ENCODE peak calls at places on chromosomes 13 and 19, in six cellular contexts. I, W, B, G, Y and F are unnamed samples.

GRCh38 chr19:43639507-43640423 is at the start of gene CADM4:
- DNase-seq in I (no peak), W (no peak), B (peak), G (no peak), Y (peak), F (peak)

GRCh38 chr13:34942732-34943674 is 933 bp downstream of the NBEA start:
- DNase-seq in I (peak), W (peak), B (peak), G (no peak), Y (peak), F (no peak)

GRCh38 chr13:49608932-49609331 is 19.4 kb upstream of the ARL11 start:
- DNase-seq in I (no peak), W (no peak), B (no peak), G (no peak), Y (no peak), F (no peak)

GRCh38 chr19:54458648-54459281 is 4.8 kb downstream of the LENG9 start:
- DNase-seq in I (no peak), W (no peak), B (no peak), G (no peak), Y (no peak), F (no peak)

GRCh38 chr13:50829226-50829625 is 14.3 kb downstream of the DLEU7 start:
- DNase-seq in I (no peak), W (no peak), B (no peak), G (no peak), Y (no peak), F (no peak)

GRCh38 chr19:35008891-35009341 is 8.8 kb downstream of the GRAMD1A start:
- DNase-seq in I (no peak), W (no peak), B (no peak), G (no peak), Y (no peak), F (no peak)

GRCh38 chr19:55672418-55672817 is 2.6 kb upstream of the EPN1 start:
- DNase-seq in I (no peak), W (no peak), B (no peak), G (no peak), Y (no peak), F (peak)

GRCh38 chr13:97141564-97142005 is 80.5 kb upstream of the MBNL2 start:
- DNase-seq in I (peak), W (peak), B (peak), G (peak), Y (no peak), F (peak)

GRCh38 chr13:28037399-28037798 is 48.9 kb upstream of the URAD start:
- DNase-seq in I (no peak), W (no peak), B (no peak), G (no peak), Y (no peak), F (no peak)

GRCh38 chr13:73337511-73337910 is 278.7 kb downstream of the KLF5 start:
- DNase-seq in I (no peak), W (no peak), B (no peak), G (no peak), Y (no peak), F (no peak)

GRCh38 chr13:32314271-32314967 is 744 bp downstream of the ZAR1L start:
- DNase-seq in I (no peak), W (no peak), B (no peak), G (no peak), Y (no peak), F (no peak)

GRCh38 chr19:17037966-17038500 is 11.4 kb upstream of the CPAMD8 start:
- DNase-seq in I (no peak), W (no peak), B (no peak), G (no peak), Y (no peak), F (no peak)

GRCh38 chr13:39509616-39510015 is 93.4 kb downstream of the LHFPL6 start:
- DNase-seq in I (no peak), W (no peak), B (no peak), G (no peak), Y (no peak), F (no peak)

GRCh38 chr19:23075031-23075733 is 41.6 kb upstream of the ZNF730 start:
- DNase-seq in I (no peak), W (peak), B (peak), G (no peak), Y (peak), F (peak)

GRCh38 chr19:1941146-1942077 is at the start of gene CSNK1G2:
- DNase-seq in I (no peak), W (no peak), B (no peak), G (no peak), Y (no peak), F (peak)

GRCh38 chr13:64910061-64910460 is 2320.1 kb downstream of the PCDH9 start:
- DNase-seq in I (no peak), W (no peak), B (no peak), G (no peak), Y (no peak), F (no peak)

GRCh38 chr13:75876371-75877050 is 240.4 kb downstream of the LMO7 start:
- DNase-seq in I (peak), W (peak), B (peak), G (peak), Y (peak), F (peak)

GRCh38 chr13:107271226-107271625 is 703.3 kb upstream of the ARGLU1 start:
- DNase-seq in I (no peak), W (peak), B (peak), G (no peak), Y (peak), F (no peak)

GRCh38 chr19:35026418-35026817 is 3.9 kb upstream of the SCN1B start:
- DNase-seq in I (no peak), W (no peak), B (no peak), G (no peak), Y (no peak), F (no peak)

DNA sequence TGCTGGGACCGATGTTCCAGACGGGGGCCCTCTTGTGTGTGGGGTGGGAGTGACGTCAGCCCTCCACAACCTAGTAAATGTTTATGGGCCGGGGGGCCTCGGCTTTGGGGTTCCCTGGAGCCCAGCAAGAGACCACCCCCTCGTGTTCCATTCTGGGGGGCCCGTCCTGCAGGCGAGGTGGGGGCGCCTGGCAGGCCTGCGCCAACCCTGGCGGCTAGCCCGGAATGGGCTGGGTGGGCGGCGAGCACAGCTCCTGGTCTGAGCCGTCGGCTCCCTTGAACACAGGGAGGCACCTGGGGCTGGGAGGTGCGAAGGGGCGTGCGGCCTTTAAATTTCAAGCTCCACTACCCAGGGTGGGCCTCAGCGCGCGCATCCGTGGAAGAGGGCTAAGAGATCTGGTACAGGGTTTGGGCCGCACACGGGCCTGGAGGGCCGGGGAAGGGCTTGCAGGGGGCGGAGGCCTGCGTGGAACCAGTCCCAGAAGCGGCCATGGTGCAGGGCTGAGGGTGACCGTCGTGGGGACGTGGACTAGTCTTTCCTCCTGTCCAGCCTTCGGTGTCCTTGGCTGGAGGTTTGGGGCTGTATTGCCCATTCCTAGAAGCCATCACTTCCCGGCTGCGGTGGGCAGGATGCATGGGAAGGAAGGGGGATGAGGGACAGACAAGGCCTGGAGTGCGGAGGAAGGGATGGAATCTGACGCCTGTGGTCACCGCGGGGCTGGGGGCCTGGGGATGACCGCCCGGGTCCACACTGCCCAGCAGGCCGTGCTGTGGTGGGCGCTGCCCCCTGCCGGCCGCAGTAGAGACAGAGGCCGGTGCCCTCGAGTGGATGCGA is 11.4 kb downstream of the NDUFA11 start:
- DNase-seq in I (peak), W (peak), B (peak), G (no peak), Y (peak), F (peak)
- TF ChIP-seq JUN in I (no peak), W (no peak), B (peak), G (peak), Y (no peak), F (no peak)

DNA sequence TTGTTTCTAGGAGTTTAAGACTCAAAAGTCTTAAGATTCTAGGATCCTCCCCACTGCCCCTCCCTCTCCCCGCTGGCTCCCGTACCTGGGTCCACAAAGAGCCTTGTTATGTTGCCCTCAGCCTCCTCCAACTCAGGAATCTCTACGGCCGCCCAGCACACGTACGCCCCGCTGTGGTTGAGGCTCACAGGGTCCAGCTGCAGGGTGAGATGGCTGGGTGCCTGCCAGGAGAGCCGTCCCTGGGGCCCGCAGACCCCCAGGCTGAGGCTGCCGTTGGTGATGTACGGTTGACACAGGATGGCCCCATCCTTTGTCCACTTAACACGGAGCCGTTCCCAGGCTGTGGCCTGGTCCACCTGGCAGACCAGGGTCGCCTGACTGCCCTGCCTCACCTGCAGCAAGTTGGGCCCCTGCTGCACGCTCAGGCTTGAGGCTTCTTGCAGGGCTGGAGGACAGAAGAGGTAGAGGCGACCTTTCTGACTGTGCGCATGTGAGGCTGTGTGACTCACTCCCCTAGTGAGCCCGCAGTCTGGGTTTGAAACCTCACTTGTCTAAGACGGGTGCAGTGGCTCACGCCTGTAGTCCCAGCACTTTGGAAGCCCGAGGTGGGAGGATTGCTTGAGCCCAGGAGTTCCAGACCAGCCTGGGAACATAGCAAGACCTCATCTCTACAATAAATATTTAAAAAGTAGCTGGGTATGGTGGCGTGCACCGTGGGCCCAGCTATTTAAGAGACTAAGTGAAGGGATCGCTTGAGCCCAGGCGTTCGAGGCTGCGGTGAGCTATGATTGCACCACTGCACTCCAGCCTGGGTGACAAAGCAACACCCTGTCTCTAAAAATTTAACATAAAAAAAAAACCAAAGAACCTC is 4.1 kb downstream of the TMIGD2 start:
- DNase-seq in I (no peak), W (no peak), B (peak), G (peak), Y (no peak), F (no peak)
- TF ChIP-seq JUN in I (no peak), W (no peak), B (no peak), G (no peak), Y (no peak), F (no peak)

GRCh38 chr19:18114483-18114882 is 16.9 kb downstream of the MAST3 start:
- DNase-seq in I (no peak), W (no peak), B (no peak), G (no peak), Y (no peak), F (no peak)

GRCh38 chr19:18109731-18110671 is 12.4 kb downstream of the MAST3 start:
- DNase-seq in I (no peak), W (no peak), B (peak), G (peak), Y (peak), F (peak)

GRCh38 chr19:18110833-18111232 is 13.3 kb downstream of the MAST3 start:
- DNase-seq in I (no peak), W (no peak), B (peak), G (no peak), Y (no peak), F (no peak)

GRCh38 chr19:18113827-18114226 is 16.2 kb downstream of the MAST3 start:
- DNase-seq in I (no peak), W (no peak), B (no peak), G (no peak), Y (no peak), F (no peak)

GRCh38 chr19:18112989-18113478 is 15.5 kb downstream of the MAST3 start:
- DNase-seq in I (peak), W (peak), B (peak), G (peak), Y (peak), F (peak)
- TF ChIP-seq JUN in I (no peak), W (no peak), B (no peak), G (no peak), Y (no peak), F (no peak)

DNA sequence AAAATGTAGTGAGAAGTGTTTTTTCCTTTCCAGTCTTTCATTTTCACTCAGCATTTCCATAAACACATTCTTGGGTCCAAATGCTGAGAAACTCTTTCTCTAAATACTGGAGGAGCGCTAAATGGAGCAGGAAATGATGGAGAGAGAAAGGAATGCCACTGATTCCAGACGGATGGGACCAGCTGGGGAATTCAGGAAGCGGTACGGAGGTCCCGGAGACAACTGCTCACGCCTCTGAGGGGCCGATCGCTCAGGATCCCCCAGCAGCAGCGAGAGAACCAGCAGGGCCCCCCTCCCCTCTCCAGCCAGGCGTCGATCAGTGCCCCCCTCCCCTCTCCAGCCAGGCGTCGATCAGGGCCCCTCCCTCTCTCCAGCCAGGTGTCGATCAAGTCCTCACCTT is 13.2 kb downstream of the RASA3 start:
- DNase-seq in I (peak), W (peak), B (peak), G (peak), Y (no peak), F (no peak)
- TF ChIP-seq JUN in I (no peak), W (peak), B (no peak), G (no peak), Y (no peak), F (no peak)

DNA sequence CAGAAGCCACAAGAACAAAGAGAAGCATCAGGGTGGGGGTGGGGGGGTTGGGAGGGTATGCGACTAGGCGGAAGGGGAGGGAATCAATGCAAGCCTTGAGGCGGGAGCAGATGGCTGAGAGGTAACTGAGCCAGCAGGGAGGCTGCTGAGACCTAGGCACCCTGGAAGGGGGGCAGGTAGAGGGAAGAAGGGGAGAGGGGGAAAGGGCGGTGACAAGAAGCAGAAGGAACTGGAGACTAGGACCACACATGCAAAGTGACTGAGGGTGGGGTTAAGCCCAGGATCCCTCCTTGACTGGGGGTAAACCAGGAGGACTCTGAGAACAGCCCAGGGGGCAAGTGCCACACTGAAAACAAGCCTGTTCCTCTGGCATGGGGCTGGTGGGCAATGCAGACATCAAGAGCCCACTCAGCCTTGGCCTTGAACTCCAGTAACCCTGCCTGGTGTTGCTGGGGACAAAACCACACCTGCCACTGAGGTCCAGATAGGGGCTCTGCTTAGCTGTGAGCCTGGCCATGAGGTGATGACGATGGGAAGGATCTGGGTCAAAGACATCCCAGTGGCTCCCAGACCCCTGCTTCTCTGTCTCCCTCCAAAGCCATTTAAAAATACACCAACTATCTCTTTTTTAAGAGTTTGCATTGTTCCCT is 20.3 kb downstream of the OPA3 start:
- DNase-seq in I (no peak), W (no peak), B (peak), G (no peak), Y (peak), F (no peak)
- TF ChIP-seq JUN in I (no peak), W (no peak), B (no peak), G (no peak), Y (no peak), F (no peak)

GRCh38 chr19:51476164-51476563 is 2.2 kb upstream of the CEACAM18 start:
- DNase-seq in I (no peak), W (no peak), B (no peak), G (no peak), Y (no peak), F (no peak)

GRCh38 chr19:51480590-51480989 is 2.3 kb downstream of the CEACAM18 start:
- DNase-seq in I (no peak), W (no peak), B (peak), G (peak), Y (no peak), F (peak)

GRCh38 chr19:51477343-51477742 is 996 bp upstream of the CEACAM18 start:
- DNase-seq in I (no peak), W (no peak), B (no peak), G (no peak), Y (no peak), F (no peak)

GRCh38 chr19:51478381-51479285 is at the start of gene CEACAM18:
- DNase-seq in I (no peak), W (no peak), B (no peak), G (no peak), Y (no peak), F (peak)

DNA sequence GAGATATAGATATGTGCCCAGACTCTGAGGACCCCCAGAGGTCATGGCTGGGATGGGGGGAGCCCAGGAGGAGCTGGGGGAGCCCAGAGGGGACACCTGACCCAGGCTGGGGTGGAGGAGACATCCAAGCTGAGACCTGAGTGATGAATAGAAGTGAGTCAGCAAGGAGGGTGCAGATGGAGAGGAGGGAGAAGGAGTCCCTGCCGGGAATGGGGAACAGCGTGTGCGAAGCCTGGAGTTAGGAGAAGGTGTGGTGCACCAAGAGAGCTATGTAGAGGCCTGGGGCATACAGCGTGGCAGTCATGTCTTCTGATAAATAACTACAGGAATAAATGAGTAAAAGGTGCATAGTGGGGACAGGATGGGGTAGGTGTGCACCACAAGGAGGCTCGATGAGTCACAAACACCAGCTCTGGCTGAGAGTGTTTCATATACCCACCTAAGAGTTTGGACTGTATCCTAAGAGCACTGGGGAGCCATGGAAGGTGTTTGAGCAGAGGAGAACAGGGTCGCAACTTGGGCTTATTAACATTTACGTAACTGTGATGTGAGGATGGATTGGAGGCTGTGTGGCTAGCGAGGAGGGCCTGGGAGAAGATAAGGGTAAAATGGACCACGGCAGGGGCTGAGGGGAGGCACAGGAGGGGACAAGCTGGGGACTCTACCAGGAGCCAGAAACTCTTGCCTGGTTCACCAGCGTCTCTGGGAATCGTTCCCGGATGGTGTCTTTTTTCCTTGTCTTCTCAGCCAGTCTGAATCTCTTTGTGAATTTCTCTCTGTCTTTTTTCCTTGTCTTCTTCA is 1.4 kb downstream of the CEACAM18 start:
- DNase-seq in I (no peak), W (no peak), B (no peak), G (no peak), Y (no peak), F (no peak)
- TF ChIP-seq JUN in I (no peak), W (no peak), B (no peak), G (no peak), Y (no peak), F (no peak)

DNA sequence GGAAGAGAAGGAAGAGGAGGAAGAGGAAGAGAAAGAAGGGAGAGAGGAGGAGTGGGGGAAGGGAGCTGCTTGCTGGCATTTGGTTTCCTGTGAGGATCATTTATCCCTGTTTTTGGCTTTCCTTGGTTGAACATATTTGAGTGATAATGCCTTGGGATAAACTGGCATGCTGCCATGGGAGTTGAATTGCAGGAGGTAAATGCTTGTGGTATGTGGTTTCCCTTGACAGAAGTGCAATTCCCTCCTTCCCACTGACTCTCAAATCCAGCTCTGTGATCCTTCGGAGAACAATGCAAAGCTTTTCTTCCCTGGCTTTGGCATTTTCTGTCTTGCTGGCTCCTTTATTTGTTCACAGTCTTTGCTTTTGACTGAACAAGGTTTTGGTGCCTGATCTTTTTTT is 27.2 kb upstream of the CBY2 start:
- DNase-seq in I (no peak), W (no peak), B (no peak), G (no peak), Y (no peak), F (no peak)
- TF ChIP-seq JUN in I (no peak), W (no peak), B (no peak), G (no peak), Y (no peak), F (no peak)